ENCODE peak calls at places on chromosomes 11 and 22, in nine cellular contexts. M, T, E, B, F, O, Z, V and H are unnamed samples.

GRCh38 chr11:108403072-108403471 is 64.3 kb downstream of the C11orf65 start:
- DNase-seq in M (no peak), T (no peak), E (no peak), B (no peak), F (no peak), O (no peak), Z (no peak), V (no peak), H (no peak)

GRCh38 chr11:78270993-78271392 is 82.3 kb downstream of the USP35 start:
- DNase-seq in M (no peak), T (no peak), E (no peak), B (no peak), F (no peak), O (no peak), Z (no peak), V (no peak), H (peak; percentile 26)

GRCh38 chr11:126890561-126890960 is 110.0 kb downstream of the KIRREL3 start:
- DNase-seq in M (peak; percentile 69), T (no peak), E (no peak), B (no peak), F (no peak), O (no peak), Z (no peak), V (no peak), H (peak; percentile 70)

GRCh38 chr11:14906614-14907392 is 14.8 kb upstream of the CYP2R1 start:
- DNase-seq in M (no peak), T (no peak), E (no peak), B (no peak), F (no peak), O (no peak), Z (no peak), V (no peak), H (no peak)

GRCh38 chr11:119617343-119617713 is 111.7 kb downstream of the NECTIN1 start:
- DNase-seq in M (no peak), T (no peak), E (no peak), B (no peak), F (no peak), O (no peak), Z (no peak), V (no peak), H (no peak)

GRCh38 chr22:47207846-47208554 is 445.6 kb downstream of the TBC1D22A start:
- DNase-seq in M (no peak), T (peak; percentile 26), E (no peak), B (no peak), F (no peak), O (no peak), Z (no peak), V (no peak), H (no peak)

GRCh38 chr11:128669491-128669890 is 24.4 kb upstream of the FLI1 start:
- DNase-seq in M (no peak), T (no peak), E (no peak), B (no peak), F (no peak), O (no peak), Z (no peak), V (no peak), H (no peak)

GRCh38 chr11:33564856-33565453 is 135.7 kb downstream of the C11orf91 start:
- DNase-seq in M (no peak), T (no peak), E (no peak), B (no peak), F (no peak), O (no peak), Z (no peak), V (no peak), H (peak; percentile 22)

GRCh38 chr22:17222503-17222902 is 3.3 kb upstream of the ADA2 start:
- DNase-seq in M (no peak), T (no peak), E (no peak), B (no peak), F (no peak), O (no peak), Z (no peak), V (no peak), H (no peak)

GRCh38 chr22:38866399-38867123 is 5.5 kb downstream of the CBX6 start:
- DNase-seq in M (peak; percentile 77), T (no peak), E (no peak), B (peak; percentile 63), F (no peak), O (no peak), Z (no peak), V (no peak), H (no peak)

GRCh38 chr11:87398913-87399312 is 361.2 kb downstream of the TMEM135 start:
- DNase-seq in M (no peak), T (peak; percentile 32), E (peak; percentile 9), B (no peak), F (peak; percentile 64), O (no peak), Z (no peak), V (peak; percentile 69), H (no peak)

GRCh38 chr22:35622132-35622913 is 5.2 kb upstream of the MB start:
- DNase-seq in M (peak; percentile 66), T (no peak), E (peak; percentile 99), B (no peak), F (no peak), O (no peak), Z (no peak), V (peak; percentile 80), H (peak; percentile 13)

GRCh38 chr22:36156515-36157419 is 3.8 kb downstream of the APOL3 start:
- DNase-seq in M (peak; percentile 29), T (peak; percentile 80), E (no peak), B (peak; percentile 85), F (peak; percentile 83), O (peak; percentile 67), Z (peak; percentile 57), V (peak; percentile 93), H (peak; percentile 16)

GRCh38 chr22:35192121-35192918 is 65.0 kb upstream of the HMGXB4 start:
- DNase-seq in M (no peak), T (no peak), E (no peak), B (no peak), F (no peak), O (no peak), Z (no peak), V (no peak), H (no peak)

GRCh38 chr11:117900720-117901440 is 24.4 kb upstream of the FXYD6 start:
- DNase-seq in M (no peak), T (no peak), E (no peak), B (peak; percentile 58), F (no peak), O (no peak), Z (no peak), V (peak; percentile 22), H (no peak)

GRCh38 chr11:44708063-44708462 is 18.7 kb upstream of the TSPAN18 start:
- DNase-seq in M (no peak), T (no peak), E (no peak), B (no peak), F (peak; percentile 43), O (no peak), Z (no peak), V (peak; percentile 46), H (no peak)

GRCh38 chr11:80815752-80816453 is 1375.1 kb upstream of the TENM4 start:
- DNase-seq in M (no peak), T (no peak), E (no peak), B (no peak), F (no peak), O (no peak), Z (no peak), V (no peak), H (no peak)

GRCh38 chr11:59573216-59573615 is 42.4 kb downstream of the OSBP start:
- DNase-seq in M (no peak), T (no peak), E (peak; percentile 76), B (no peak), F (no peak), O (no peak), Z (no peak), V (no peak), H (no peak)
- H3K27ac ChIP-seq in M (no peak overlapping the region), T (no peak overlapping the region), E (peak overlapping the region; percentile 50), B (no peak overlapping the region), F (peak overlapping the region; percentile 84), O (no peak overlapping the region), Z (peak overlapping the region; percentile 33), V (no peak overlapping the region), H (no peak overlapping the region)

GRCh38 chr11:7944123-7944522 is 2.6 kb upstream of the OR10A3 start:
- DNase-seq in M (no peak), T (no peak), E (no peak), B (no peak), F (no peak), O (no peak), Z (no peak), V (no peak), H (no peak)
- H3K27ac ChIP-seq in M (no peak overlapping the region), T (no peak overlapping the region), E (no peak overlapping the region), B (no peak overlapping the region), F (no peak overlapping the region), O (no peak overlapping the region), Z (no peak overlapping the region), V (no peak overlapping the region), H (no peak overlapping the region)

GRCh38 chr22:29831186-29831921 is 6.7 kb downstream of the ASCC2 start:
- DNase-seq in M (no peak), T (no peak), E (no peak), B (no peak), F (no peak), O (no peak), Z (no peak), V (no peak), H (no peak)
- H3K27ac ChIP-seq in M (no peak overlapping the region), T (no peak overlapping the region), E (no peak overlapping the region), B (no peak overlapping the region), F (no peak overlapping the region), O (no peak overlapping the region), Z (no peak overlapping the region), V (peak overlapping the region; percentile 75), H (no peak overlapping the region)

DNA sequence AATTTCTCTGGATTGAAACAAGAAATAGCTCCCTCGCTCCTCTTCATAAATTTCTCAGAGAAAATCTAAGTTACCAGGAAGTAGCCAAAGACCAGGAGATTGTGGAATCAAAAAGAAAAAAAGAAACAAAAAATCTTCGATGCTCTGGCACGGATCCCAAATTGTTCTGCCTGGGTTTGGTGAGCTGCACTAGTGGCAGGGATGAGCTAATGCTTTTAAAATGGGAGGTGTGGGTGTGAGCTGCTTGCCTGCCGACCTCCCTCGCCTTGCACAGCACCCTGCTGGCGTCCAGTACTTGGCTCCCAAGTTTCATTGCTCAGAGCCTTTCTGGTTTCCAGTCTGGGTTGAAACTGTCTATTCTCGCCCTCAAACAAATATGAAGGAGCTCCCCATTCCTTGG is 2.5 kb downstream of the TIMP3 start:
- DNase-seq in M (no peak), T (no peak), E (no peak), B (no peak), F (no peak), O (no peak), Z (no peak), V (peak; percentile 56), H (no peak)
- H3K27ac ChIP-seq in M (no peak overlapping the region), T (peak overlapping the region; percentile 75), E (peak overlapping the region; percentile 49), B (peak overlapping the region; percentile 92), F (peak overlapping the region; percentile 94), O (no peak overlapping the region), Z (no peak overlapping the region), V (peak overlapping the region; percentile 92), H (no peak overlapping the region)

DNA sequence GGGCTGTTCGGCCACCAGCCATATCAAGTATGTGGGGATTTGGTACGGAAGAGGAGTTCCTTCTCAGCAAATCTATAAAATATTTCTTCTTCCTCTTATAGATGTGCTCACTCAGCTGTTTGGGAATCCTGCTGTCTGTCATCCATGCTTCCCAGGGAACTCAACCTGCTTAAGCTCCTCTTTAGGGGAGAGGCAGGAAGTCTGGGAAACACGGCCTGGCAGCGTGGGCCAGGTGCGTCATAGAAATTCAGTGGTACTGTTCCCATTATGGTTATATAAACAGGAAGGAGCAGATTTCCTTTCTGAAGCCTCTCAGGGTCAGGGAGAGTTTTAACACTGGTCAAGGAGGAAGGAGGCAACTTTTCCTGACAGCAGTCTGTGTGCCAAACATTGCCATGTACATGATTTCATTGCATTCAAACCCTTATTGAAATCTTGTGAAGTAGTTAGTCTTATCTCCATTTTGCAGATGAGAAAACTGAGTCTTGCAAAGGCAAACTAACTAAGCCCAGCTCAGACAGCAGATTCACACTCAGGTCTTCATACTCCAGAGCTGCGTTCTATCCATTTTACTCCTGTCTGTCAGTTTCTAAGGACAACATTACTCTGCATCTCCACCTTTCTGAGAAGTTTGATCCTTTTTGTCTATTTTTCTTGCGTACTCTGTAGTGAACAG is 35.4 kb upstream of the AMOTL1 start:
- DNase-seq in M (no peak), T (no peak), E (peak; percentile 84), B (no peak), F (no peak), O (no peak), Z (no peak), V (peak; percentile 57), H (no peak)
- H3K27ac ChIP-seq in M (no peak overlapping the region), T (peak overlapping the region; percentile 88), E (peak overlapping the region; percentile 86), B (peak overlapping the region; percentile 56), F (peak overlapping the region; percentile 52), O (no peak overlapping the region), Z (no peak overlapping the region), V (peak overlapping the region; percentile 82), H (no peak overlapping the region)